ENCODE peak calls at places on chromosomes 3 and 15, in eight cellular contexts. B is LoVo; F is activated naive CD4-positive, alpha-beta T cell; O is RKO; V is renal cortical epithelial cell; P is cardiac septum; Y is GM03348; E is occipital lobe. T is an unnamed sample.
A peak's percentile ranks its signal among the peaks of the same experiment; 100 is the strongest.

GRCh38 chr3:40047406-40047805 is 238.0 kb downstream of the MYRIP start:
- DNase-seq in V (no peak), O (no peak), P (no peak), E (no peak), B (no peak), F (no peak), Y (no peak), T (no peak)

GRCh38 chr15:46129145-46129544 is 494.3 kb downstream of the SQOR start:
- DNase-seq in V (no peak), Y (no peak), O (no peak), P (no peak), E (no peak), B (no peak), F (no peak), T (no peak)

GRCh38 chr15:45457641-45458539 is 64.7 kb downstream of the SLC30A4 start:
- DNase-seq in E (peak; percentile 32), P (peak; percentile 81), F (peak; percentile 17), V (peak; percentile 77), B (peak; percentile 90), O (peak; percentile 89), Y (peak; percentile 65), T (peak; percentile 79)

GRCh38 chr3:107377151-107377550 is at the start of gene CCDC54:
- DNase-seq in Y (no peak), F (no peak), B (no peak), O (no peak), P (no peak), E (no peak), V (peak; percentile 93), T (no peak)

GRCh38 chr3:119401502-119402440 is 61.6 kb downstream of the TMEM39A start:
- DNase-seq in O (no peak), F (no peak), Y (no peak), P (no peak), B (no peak), V (no peak), E (no peak), T (no peak)

GRCh38 chr3:70728311-70728710 is 415.9 kb upstream of the MDFIC2 start:
- DNase-seq in E (no peak), P (no peak), O (no peak), B (no peak), Y (no peak), V (no peak), F (no peak), T (no peak)

GRCh38 chr3:180252683-180253082 is 215.9 kb upstream of the PEX5L start:
- DNase-seq in Y (no peak), V (peak; percentile 40), O (no peak), B (peak; percentile 18), P (no peak), E (no peak), F (no peak), T (no peak)

GRCh38 chr15:101185770-101186169 is 66.1 kb downstream of the CHSY1 start:
- DNase-seq in E (no peak), F (no peak), P (no peak), B (no peak), O (no peak), V (peak; percentile 75), Y (no peak), T (no peak)

GRCh38 chr3:162721736-162722135 is 1225.1 kb downstream of the OTOL1 start:
- DNase-seq in P (no peak), B (no peak), O (no peak), V (peak; percentile 45), E (no peak), F (no peak), Y (no peak), T (no peak)

GRCh38 chr3:27675287-27675686 is 46.8 kb downstream of the EOMES start:
- DNase-seq in P (no peak), V (peak; percentile 87), Y (no peak), F (no peak), E (no peak), B (no peak), O (no peak), T (no peak)

GRCh38 chr15:64740361-64741170 is 34.8 kb downstream of the RBPMS2 start:
- DNase-seq in B (no peak), Y (peak; percentile 41), E (no peak), V (peak; percentile 31), P (no peak), F (no peak), O (peak; percentile 55), T (no peak)

GRCh38 chr15:84982301-84982920 is 755 bp downstream of the PDE8A start:
- DNase-seq in Y (peak; percentile 18), P (peak; percentile 79), B (peak; percentile 27), O (peak; percentile 60), E (no peak), V (peak; percentile 43), F (peak; percentile 11), T (no peak)

GRCh38 chr3:158167737-158168469 is 58.0 kb downstream of the RSRC1 start:
- DNase-seq in B (peak; percentile 91), F (no peak), O (peak; percentile 86), Y (peak; percentile 86), V (peak; percentile 100), P (no peak), E (no peak), T (peak; percentile 89)

GRCh38 chr15:60871731-60872130 is 357.4 kb downstream of the RORA start:
- DNase-seq in Y (no peak), F (no peak), O (no peak), V (no peak), E (no peak), P (no peak), B (no peak), T (no peak)

GRCh38 chr3:2643606-2644005 is 466.6 kb downstream of the IL5RA start:
- DNase-seq in B (no peak), O (no peak), F (no peak), P (no peak), Y (no peak), E (no peak), V (no peak), T (no peak)

GRCh38 chr3:177640319-177640997 is 443.2 kb upstream of the TBL1XR1 start:
- DNase-seq in V (no peak), Y (no peak), O (no peak), E (no peak), P (no peak), B (no peak), F (no peak), T (no peak)

GRCh38 chr3:155744626-155745324 is at the start of gene PLCH1:
- DNase-seq in F (no peak), P (peak; percentile 79), B (peak; percentile 77), O (peak; percentile 82), E (peak; percentile 33), Y (peak; percentile 80), V (peak; percentile 39), T (peak; percentile 62)

GRCh38 chr3:110576962-110577361 is 494.7 kb upstream of the NECTIN3 start:
- DNase-seq in P (no peak), V (peak; percentile 99), O (peak; percentile 87), E (no peak), F (no peak), B (peak; percentile 40), Y (peak; percentile 71), T (peak; percentile 80)

GRCh38 chr3:22475665-22476064 is 724.7 kb upstream of the ZNF385D start:
- DNase-seq in O (no peak), Y (no peak), V (peak; percentile 81), E (no peak), P (no peak), F (no peak), B (no peak), T (no peak)

GRCh38 chr15:52080031-52080430 is 32.5 kb downstream of the BCL2L10 start:
- DNase-seq in E (no peak), O (no peak), B (no peak), P (no peak), V (peak; percentile 72), F (no peak), Y (no peak), T (no peak)

GRCh38 chr3:72368331-72368975 is 479.8 kb downstream of the SHQ1 start:
- DNase-seq in P (no peak), B (no peak), Y (peak; percentile 69), V (no peak), E (no peak), O (no peak), F (no peak), T (no peak)

GRCh38 chr3:177377166-177377565 is 179.9 kb upstream of the TBL1XR1 start:
- DNase-seq in O (no peak), B (no peak), V (peak; percentile 26), E (no peak), Y (no peak), P (no peak), F (no peak), T (no peak)

GRCh38 chr3:64214002-64214696 is 11.1 kb downstream of the PRICKLE2 start:
- DNase-seq in Y (peak; percentile 76), F (no peak), B (peak; percentile 18), O (no peak), E (no peak), V (no peak), P (peak; percentile 81), T (no peak)

GRCh38 chr15:34223904-34224596 is 766 bp upstream of the EMC4 start:
- DNase-seq in P (no peak), F (no peak), E (no peak), O (no peak), B (peak; percentile 19), V (peak; percentile 44), Y (no peak), T (no peak)

GRCh38 chr3:195877136-195877715 is 31.1 kb downstream of the TNK2 start:
- DNase-seq in E (no peak), Y (no peak), F (no peak), P (no peak), B (no peak), V (no peak), O (no peak), T (no peak)

GRCh38 chr15:24772709-24773373 is 97.3 kb downstream of the NPAP1 start:
- DNase-seq in V (peak; percentile 51), O (no peak), P (peak; percentile 78), F (peak; percentile 21), Y (peak; percentile 86), B (no peak), E (peak; percentile 50), T (no peak)

GRCh38 chr3:63911395-63911900 is 735 bp downstream of the SCAANT1 start:
- DNase-seq in P (no peak), Y (peak; percentile 19), E (no peak), O (peak; percentile 70), B (no peak), V (no peak), F (no peak), T (no peak)

GRCh38 chr3:168360993-168361392 is 265.3 kb upstream of the GOLIM4 start:
- DNase-seq in O (no peak), E (no peak), P (no peak), F (no peak), B (no peak), V (no peak), Y (no peak), T (no peak)

GRCh38 chr15:66654718-66655375 is 47.2 kb upstream of the SMAD6 start:
- DNase-seq in B (no peak), O (no peak), P (no peak), Y (peak; percentile 62), E (no peak), V (no peak), F (no peak), T (no peak)

GRCh38 chr15:69794643-69795461 is 302.9 kb downstream of the TLE3 start:
- DNase-seq in O (no peak), E (no peak), F (no peak), B (peak; percentile 7), P (no peak), Y (peak; percentile 76), V (peak; percentile 88), T (peak; percentile 4)

GRCh38 chr3:189724366-189724765 is 93.2 kb downstream of the TP63 start:
- DNase-seq in O (no peak), P (no peak), F (no peak), B (no peak), Y (peak; percentile 14), V (no peak), E (no peak), T (no peak)

GRCh38 chr3:171972965-171973364 is 66.4 kb upstream of the FNDC3B start:
- DNase-seq in B (no peak), E (no peak), Y (peak; percentile 38), F (no peak), V (peak; percentile 95), P (no peak), O (no peak), T (no peak)

GRCh38 chr3:71725279-71725991 is at the start of gene EIF4E3:
- DNase-seq in Y (peak; percentile 94), E (no peak), O (peak; percentile 48), F (no peak), V (no peak), B (peak; percentile 38), P (no peak), T (no peak)

GRCh38 chr3:193816656-193817311 is 223.8 kb downstream of the OPA1 start:
- DNase-seq in P (peak; percentile 79), B (no peak), V (peak; percentile 56), Y (peak; percentile 60), O (no peak), F (no peak), E (peak; percentile 19), T (no peak)

T was measured in HCT116.